ENCODE peak calls at places on chromosomes 7 and 10, in four cellular contexts. O is H9; Z is activated CD4-positive, alpha-beta T cell treated with anti-CD3 and anti-CD28 coated beads for 24 hours; F is stimulated activated naive CD8-positive, alpha-beta T cell treated with anti-CD3 and anti-CD28 coated beads, Interleukin-15, amount 100 ng/mL, for 72 hours. T is an unnamed sample.

GRCh38 chr10:44581996-44582395 is 197.1 kb upstream of the CXCL12 start:
- DNase-seq in O (no peak), F (no peak), Z (no peak), T (no peak)

GRCh38 chr10:102644646-102645387 is 538 bp downstream of the TRIM8 start:
- DNase-seq in Z (no peak), O (peak), F (peak), T (peak)

GRCh38 chr10:470339-471003 is 219.0 kb downstream of the DIP2C start:
- DNase-seq in Z (no peak), O (peak), F (peak), T (no peak)

GRCh38 chr7:151088856-151089699 is 2.8 kb downstream of the AGAP3 start:
- DNase-seq in F (no peak), Z (no peak), O (no peak), T (no peak)

GRCh38 chr7:159127691-159128642 is 16.7 kb downstream of the VIPR2 start:
- DNase-seq in Z (no peak), O (peak), F (no peak), T (no peak)

GRCh38 chr10:95196053-95196452 is 2.0 kb downstream of the ACSM6 start:
- DNase-seq in F (no peak), Z (no peak), O (peak), T (no peak)

GRCh38 chr10:62528441-62528840 is 154.3 kb downstream of the ZNF365 start:
- DNase-seq in O (no peak), Z (no peak), F (no peak), T (no peak)

GRCh38 chr7:129615018-129615417 is 3.5 kb downstream of the NRF1 start:
- DNase-seq in O (no peak), Z (no peak), F (peak), T (no peak)

GRCh38 chr7:145147865-145148264 is 312.0 kb upstream of the TPK1 start:
- DNase-seq in F (no peak), Z (no peak), O (no peak), T (no peak)

GRCh38 chr10:91629715-91630549 is 2.9 kb downstream of the PPP1R3C start:
- DNase-seq in O (no peak), F (no peak), Z (no peak), T (no peak)

T was measured in NCI-H1930.